ENCODE peak calls at places on chromosomes 7 and 10, in six cellular contexts. One of them, this sample, is unnamed.
A peak's percentile ranks its signal among the peaks of the same experiment; 100 is the strongest.

GRCh38 chr10:104387130-104387888 is 33.7 kb downstream of the CFAP58 start:
- DNase-seq in tibial nerve: no peak
- DNase-seq in adrenal gland: no peak
- DNase-seq in left lung: no peak
- DNase-seq in HepG2: no peak
- DNase-seq in Peyer's patch: no peak
- DNase-seq in this sample: no peak

GRCh38 chr7:55505259-55505658 is 67.0 kb downstream of the VOPP1 start:
- DNase-seq in HepG2: no peak
- DNase-seq in adrenal gland: no peak
- DNase-seq in left lung: no peak
- DNase-seq in Peyer's patch: peak; percentile 18
- DNase-seq in tibial nerve: no peak
- DNase-seq in this sample: no peak

GRCh38 chr7:38880454-38880853 is 28.5 kb downstream of the VPS41 start:
- DNase-seq in tibial nerve: no peak
- DNase-seq in adrenal gland: no peak
- DNase-seq in HepG2: no peak
- DNase-seq in Peyer's patch: no peak
- DNase-seq in left lung: no peak
- DNase-seq in this sample: no peak

GRCh38 chr7:30869794-30870491 is 41.7 kb upstream of the AQP1 start:
- DNase-seq in left lung: no peak
- DNase-seq in tibial nerve: no peak
- DNase-seq in HepG2: no peak
- DNase-seq in Peyer's patch: no peak
- DNase-seq in adrenal gland: peak; percentile 40
- DNase-seq in this sample: no peak

GRCh38 chr10:121169406-121169805 is 318.2 kb downstream of the WDR11 start:
- DNase-seq in adrenal gland: no peak
- DNase-seq in HepG2: no peak
- DNase-seq in left lung: no peak
- DNase-seq in tibial nerve: no peak
- DNase-seq in Peyer's patch: no peak
- DNase-seq in this sample: no peak

GRCh38 chr7:68313806-68314205 is 1284.5 kb upstream of the AUTS2 start:
- DNase-seq in left lung: no peak
- DNase-seq in HepG2: no peak
- DNase-seq in adrenal gland: no peak
- DNase-seq in Peyer's patch: no peak
- DNase-seq in tibial nerve: no peak
- DNase-seq in this sample: no peak

GRCh38 chr7:138556771-138557484 is 96.9 kb downstream of the TRIM24 start:
- DNase-seq in tibial nerve: no peak
- DNase-seq in adrenal gland: no peak
- DNase-seq in left lung: no peak
- DNase-seq in Peyer's patch: no peak
- DNase-seq in HepG2: no peak
- DNase-seq in this sample: no peak

GRCh38 chr10:6929157-6929830 is 349.2 kb upstream of the PRKCQ start:
- DNase-seq in adrenal gland: no peak
- DNase-seq in tibial nerve: no peak
- DNase-seq in left lung: no peak
- DNase-seq in Peyer's patch: no peak
- DNase-seq in HepG2: no peak
- DNase-seq in this sample: no peak

GRCh38 chr10:10677479-10677878 is 340.2 kb upstream of the CELF2 start:
- DNase-seq in left lung: peak; percentile 45
- DNase-seq in adrenal gland: peak; percentile 53
- DNase-seq in HepG2: no peak
- DNase-seq in Peyer's patch: peak; percentile 56
- DNase-seq in tibial nerve: peak; percentile 66
- DNase-seq in this sample: no peak

GRCh38 chr10:8049151-8049873 is 5.2 kb upstream of the GATA3 start:
- DNase-seq in adrenal gland: no peak
- DNase-seq in tibial nerve: no peak
- DNase-seq in HepG2: no peak
- DNase-seq in Peyer's patch: no peak
- DNase-seq in left lung: no peak
- DNase-seq in this sample: no peak

DNA sequence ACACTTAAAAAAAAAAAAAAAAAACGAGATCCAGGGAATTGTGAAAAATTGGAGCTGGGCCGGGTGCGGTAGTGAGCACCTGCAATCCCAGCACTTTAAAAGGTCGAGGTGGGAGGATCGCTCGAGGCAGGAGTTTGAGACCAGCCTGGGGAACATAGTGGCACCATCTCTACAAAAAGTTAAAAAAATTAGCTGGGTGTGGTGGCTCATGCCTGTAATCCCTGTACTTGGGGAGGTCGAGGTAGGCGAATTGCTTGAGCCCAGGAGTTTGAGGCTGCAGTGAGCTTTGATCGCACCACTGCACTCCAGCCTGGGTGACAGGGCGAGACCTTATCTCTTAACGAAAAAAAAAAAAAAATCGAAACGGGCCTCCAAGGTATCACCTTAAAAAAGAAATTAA is 2.0 kb downstream of the CLDN4 start:
- DNase-seq in HepG2: no peak
- DNase-seq in adrenal gland: no peak
- DNase-seq in tibial nerve: no peak
- DNase-seq in left lung: no peak
- DNase-seq in Peyer's patch: no peak
- DNase-seq in this sample: no peak
- H3K4me3 ChIP-seq in HepG2: peak overlapping the region; percentile 83
- H3K4me3 ChIP-seq in adrenal gland: no peak overlapping the region
- H3K4me3 ChIP-seq in tibial nerve: no peak overlapping the region
- H3K4me3 ChIP-seq in left lung: peak overlapping the region; percentile 48
- H3K4me3 ChIP-seq in Peyer's patch: no peak overlapping the region
- H3K4me3 ChIP-seq in this sample: no peak overlapping the region

DNA sequence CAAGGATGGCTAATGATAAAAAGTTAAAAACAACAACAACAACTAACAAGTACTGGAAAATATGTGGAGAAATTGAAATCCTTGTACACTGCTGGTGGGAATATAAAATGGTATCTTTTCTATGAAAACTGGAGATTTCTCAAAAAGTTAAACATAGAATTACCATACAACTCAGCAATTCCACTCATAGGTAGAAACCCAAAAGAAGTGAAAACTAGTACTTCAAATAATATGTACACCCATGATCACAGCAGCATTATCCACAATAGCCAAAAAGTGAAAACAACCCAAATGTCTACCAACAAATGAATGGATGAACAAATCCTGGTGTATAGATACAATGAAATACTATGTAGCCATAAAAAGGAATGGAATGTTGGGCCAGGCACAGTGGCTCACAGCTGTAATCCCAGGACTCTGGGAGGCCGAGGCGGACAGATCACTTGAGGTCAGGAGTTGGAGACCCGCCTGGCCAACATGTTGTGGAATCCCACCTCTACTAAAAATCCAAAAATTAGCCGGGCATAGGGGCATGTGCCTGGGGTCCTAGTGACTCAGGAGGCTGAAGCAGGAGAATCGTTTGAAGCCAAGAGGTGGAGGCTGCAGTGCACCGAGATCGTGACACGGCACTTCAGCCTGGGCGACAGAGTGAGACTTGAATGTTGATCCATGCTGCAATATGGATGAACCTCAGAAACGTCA is 66.8 kb downstream of the SRPK2 start:
- DNase-seq in HepG2: no peak
- DNase-seq in left lung: no peak
- DNase-seq in tibial nerve: no peak
- DNase-seq in adrenal gland: no peak
- DNase-seq in Peyer's patch: no peak
- DNase-seq in this sample: no peak
- TF ChIP-seq CTCF in HepG2: no peak
- TF ChIP-seq CTCF in left lung: no peak
- TF ChIP-seq CTCF in tibial nerve: no peak
- TF ChIP-seq CTCF in adrenal gland: no peak
- TF ChIP-seq CTCF in Peyer's patch: no peak
- TF ChIP-seq CTCF in this sample: no peak

DNA sequence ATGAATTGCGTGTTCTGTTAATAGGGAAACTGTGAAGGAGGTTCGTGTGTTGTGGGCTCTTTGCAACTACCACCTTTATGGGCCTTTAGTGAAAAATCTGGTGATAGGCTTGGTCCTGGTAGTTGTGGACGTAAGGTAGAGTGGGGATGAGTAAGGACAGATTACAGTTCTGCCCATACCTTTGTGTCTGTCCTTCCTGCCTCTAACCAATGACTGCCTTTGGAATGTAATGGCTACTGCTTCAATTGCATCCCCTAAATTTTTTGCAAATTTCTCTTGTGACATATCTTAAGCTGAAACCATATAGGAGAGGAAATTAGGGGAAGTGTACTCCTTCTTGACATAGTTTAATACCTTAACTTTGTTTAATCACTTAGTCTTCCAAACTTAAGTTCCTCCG is 82.3 kb downstream of the ADK start:
- DNase-seq in HepG2: no peak
- DNase-seq in Peyer's patch: no peak
- DNase-seq in adrenal gland: no peak
- DNase-seq in tibial nerve: no peak
- DNase-seq in left lung: no peak
- DNase-seq in this sample: no peak
- H3K4me3 ChIP-seq in HepG2: no peak overlapping the region
- H3K4me3 ChIP-seq in Peyer's patch: no peak overlapping the region
- H3K4me3 ChIP-seq in adrenal gland: no peak overlapping the region
- H3K4me3 ChIP-seq in tibial nerve: no peak overlapping the region
- H3K4me3 ChIP-seq in left lung: no peak overlapping the region
- H3K4me3 ChIP-seq in this sample: no peak overlapping the region

GRCh38 chr10:67788028-67788886 is 49.7 kb downstream of the DNAJC12 start:
- DNase-seq in adrenal gland: peak; percentile 72
- DNase-seq in Peyer's patch: peak; percentile 87
- DNase-seq in tibial nerve: peak; percentile 40
- DNase-seq in left lung: peak; percentile 56
- DNase-seq in HepG2: peak; percentile 42
- DNase-seq in this sample: no peak
- TF ChIP-seq CTCF in adrenal gland: peak; percentile 68
- TF ChIP-seq CTCF in Peyer's patch: peak; percentile 52
- TF ChIP-seq CTCF in tibial nerve: peak; percentile 29
- TF ChIP-seq CTCF in left lung: peak; percentile 35
- TF ChIP-seq CTCF in HepG2: peak; percentile 96
- TF ChIP-seq CTCF in this sample: peak; percentile 18

GRCh38 chr10:31383810-31384588 is 65.0 kb downstream of the ZEB1 start:
- DNase-seq in left lung: no peak
- DNase-seq in HepG2: no peak
- DNase-seq in adrenal gland: no peak
- DNase-seq in tibial nerve: no peak
- DNase-seq in Peyer's patch: no peak
- DNase-seq in this sample: no peak
- H3K4me3 ChIP-seq in left lung: no peak overlapping the region
- H3K4me3 ChIP-seq in HepG2: no peak overlapping the region
- H3K4me3 ChIP-seq in adrenal gland: no peak overlapping the region
- H3K4me3 ChIP-seq in tibial nerve: no peak overlapping the region
- H3K4me3 ChIP-seq in Peyer's patch: no peak overlapping the region
- H3K4me3 ChIP-seq in this sample: no peak overlapping the region

GRCh38 chr7:92763636-92764423 is 72.5 kb downstream of the CDK6 start:
- DNase-seq in HepG2: peak; percentile 63
- DNase-seq in Peyer's patch: no peak
- DNase-seq in left lung: no peak
- DNase-seq in adrenal gland: peak; percentile 23
- DNase-seq in tibial nerve: no peak
- DNase-seq in this sample: no peak
- TF ChIP-seq CTCF in HepG2: no peak
- TF ChIP-seq CTCF in Peyer's patch: no peak
- TF ChIP-seq CTCF in left lung: no peak
- TF ChIP-seq CTCF in adrenal gland: no peak
- TF ChIP-seq CTCF in tibial nerve: no peak
- TF ChIP-seq CTCF in this sample: no peak

GRCh38 chr7:112990619-112991018 is 96.0 kb downstream of the GPR85 start:
- DNase-seq in adrenal gland: no peak
- DNase-seq in Peyer's patch: no peak
- DNase-seq in tibial nerve: no peak
- DNase-seq in HepG2: no peak
- DNase-seq in left lung: no peak
- DNase-seq in this sample: no peak

GRCh38 chr7:112996472-112996871 is 90.2 kb downstream of the GPR85 start:
- DNase-seq in adrenal gland: no peak
- DNase-seq in left lung: no peak
- DNase-seq in Peyer's patch: no peak
- DNase-seq in HepG2: no peak
- DNase-seq in tibial nerve: no peak
- DNase-seq in this sample: no peak

GRCh38 chr7:112997831-112998230 is 88.8 kb downstream of the GPR85 start:
- DNase-seq in adrenal gland: no peak
- DNase-seq in HepG2: peak; percentile 30
- DNase-seq in tibial nerve: no peak
- DNase-seq in left lung: no peak
- DNase-seq in Peyer's patch: no peak
- DNase-seq in this sample: no peak

GRCh38 chr7:112995091-112995824 is 91.4 kb downstream of the GPR85 start:
- DNase-seq in tibial nerve: no peak
- DNase-seq in Peyer's patch: no peak
- DNase-seq in HepG2: no peak
- DNase-seq in left lung: no peak
- DNase-seq in adrenal gland: no peak
- DNase-seq in this sample: peak; percentile 63

GRCh38 chr7:112994666-112995065 is 92.0 kb downstream of the GPR85 start:
- DNase-seq in Peyer's patch: no peak
- DNase-seq in adrenal gland: no peak
- DNase-seq in HepG2: no peak
- DNase-seq in left lung: no peak
- DNase-seq in tibial nerve: no peak
- DNase-seq in this sample: no peak
- H3K4me3 ChIP-seq in Peyer's patch: no peak overlapping the region
- H3K4me3 ChIP-seq in adrenal gland: no peak overlapping the region
- H3K4me3 ChIP-seq in HepG2: no peak overlapping the region
- H3K4me3 ChIP-seq in left lung: no peak overlapping the region
- H3K4me3 ChIP-seq in tibial nerve: no peak overlapping the region
- H3K4me3 ChIP-seq in this sample: no peak overlapping the region

DNA sequence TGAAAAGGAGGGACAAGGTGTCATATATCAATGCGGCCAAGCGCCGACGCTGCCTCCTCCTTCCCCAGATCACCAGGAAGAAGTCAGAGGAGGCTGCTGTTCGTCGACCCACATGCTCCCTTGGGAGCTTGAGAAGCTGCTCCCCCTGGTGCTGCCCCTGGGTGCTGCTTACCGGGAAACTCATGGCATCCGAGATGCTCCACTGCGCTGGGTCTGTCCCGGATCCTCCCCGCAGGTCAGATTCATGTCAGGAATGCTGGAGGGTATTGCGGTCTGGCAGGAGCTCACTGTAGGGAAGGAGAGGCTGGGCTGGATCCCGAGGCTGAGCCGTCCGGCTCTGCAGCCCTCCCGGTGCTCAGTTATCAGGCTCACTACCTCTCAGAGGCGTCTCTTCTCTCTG is 123.7 kb upstream of the FAM20C start:
- DNase-seq in Peyer's patch: no peak
- DNase-seq in tibial nerve: no peak
- DNase-seq in adrenal gland: no peak
- DNase-seq in HepG2: no peak
- DNase-seq in left lung: no peak
- DNase-seq in this sample: no peak
- TF ChIP-seq CTCF in Peyer's patch: no peak
- TF ChIP-seq CTCF in tibial nerve: no peak
- TF ChIP-seq CTCF in adrenal gland: no peak
- TF ChIP-seq CTCF in HepG2: peak; percentile 20
- TF ChIP-seq CTCF in left lung: no peak
- TF ChIP-seq CTCF in this sample: no peak

DNA sequence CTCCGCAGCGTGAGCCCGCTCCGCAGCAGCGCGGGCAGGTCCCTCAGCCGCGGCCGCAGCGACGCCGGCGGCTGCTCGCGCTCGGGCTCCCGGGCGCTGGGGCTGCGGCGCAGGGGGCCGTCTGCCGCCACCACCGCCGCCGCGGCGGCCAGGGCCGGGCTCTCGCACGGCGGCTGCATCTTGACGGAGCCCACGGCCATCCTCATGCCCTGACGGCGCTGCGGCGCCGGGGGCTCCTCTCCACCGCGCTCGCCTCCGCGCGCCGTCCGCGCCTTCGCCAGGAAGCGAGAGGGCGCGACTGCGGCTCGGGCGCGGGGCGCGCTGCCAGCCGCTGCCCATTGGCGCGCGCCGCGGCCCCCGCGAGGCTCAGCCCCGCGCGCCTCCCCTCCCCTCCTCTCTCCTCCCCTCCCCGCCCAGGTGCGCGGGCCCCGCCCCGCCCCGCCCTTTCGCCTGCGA is at the start of gene RAPGEF5:
- DNase-seq in adrenal gland: no peak
- DNase-seq in left lung: peak; percentile 40
- DNase-seq in HepG2: no peak
- DNase-seq in tibial nerve: no peak
- DNase-seq in Peyer's patch: peak; percentile 64
- DNase-seq in this sample: no peak
- H3K4me3 ChIP-seq in adrenal gland: no peak within 1 kb of the TSS
- H3K4me3 ChIP-seq in left lung: peak within 1 kb of the TSS; percentile 45
- H3K4me3 ChIP-seq in HepG2: peak within 1 kb of the TSS; percentile 88
- H3K4me3 ChIP-seq in tibial nerve: peak within 1 kb of the TSS; percentile 27
- H3K4me3 ChIP-seq in Peyer's patch: peak within 1 kb of the TSS; percentile 43
- H3K4me3 ChIP-seq in this sample: peak within 1 kb of the TSS; percentile 56